ENCODE peak calls at places on chromosomes 11 and 22, in nine cellular contexts. I, W, J, V, D, X, P, T and A are unnamed samples. For H3K4me1, the result is how much of the 10 kb centered on the place peaks cover.

GRCh38 chr22:45237065-45237990 is 3.4 kb downstream of the KIAA0930 start:
- DNase-seq in D (no peak), J (no peak), P (no peak), T (no peak), W (no peak), X (no peak), V (no peak), I (no peak), A (no peak)

GRCh38 chr11:74320538-74320937 is 9.1 kb upstream of the P4HA3 start:
- DNase-seq in T (no peak), P (no peak), X (no peak), J (no peak), D (no peak), W (no peak), V (no peak), I (no peak), A (no peak)

GRCh38 chr11:72584293-72584921 is 89.8 kb downstream of the PDE2A start:
- DNase-seq in D (no peak), I (no peak), T (peak), P (peak), X (no peak), W (peak), V (no peak), J (peak), A (no peak)

GRCh38 chr11:76181371-76181770 is 24.9 kb downstream of the WNT11 start:
- DNase-seq in W (no peak), V (no peak), T (no peak), P (no peak), X (no peak), J (no peak), I (no peak), D (no peak), A (no peak)

GRCh38 chr22:36924151-36924698 is 10.8 kb downstream of the CSF2RB start:
- DNase-seq in T (no peak), X (no peak), D (no peak), I (no peak), J (no peak), W (no peak), P (no peak), V (no peak), A (no peak)

GRCh38 chr11:5367461-5368074 is 16.0 kb upstream of the OR51M1 start:
- DNase-seq in P (no peak), X (no peak), W (no peak), D (no peak), T (no peak), V (no peak), I (no peak), J (no peak), A (no peak)

GRCh38 chr11:62627718-62628117 is 5.9 kb upstream of the B3GAT3 start:
- DNase-seq in V (no peak), I (no peak), W (no peak), T (no peak), P (no peak), X (no peak), J (no peak), D (peak), A (no peak)

GRCh38 chr11:30348035-30348434 is 25.1 kb downstream of the ARL14EP start:
- DNase-seq in X (no peak), I (no peak), J (no peak), T (no peak), W (no peak), D (no peak), V (no peak), P (no peak), A (no peak)

GRCh38 chr11:121212696-121213567 is 79.6 kb upstream of the SC5D start:
- DNase-seq in D (no peak), P (no peak), X (no peak), I (no peak), J (no peak), V (no peak), W (no peak), T (no peak), A (no peak)

GRCh38 chr11:114426280-114426679 is 13.0 kb upstream of the REXO2 start:
- DNase-seq in T (no peak), X (no peak), W (no peak), I (no peak), P (no peak), V (no peak), J (no peak), D (no peak), A (no peak)

GRCh38 chr11:47166368-47166767 is 10.3 kb downstream of the ARFGAP2 start:
- DNase-seq in T (no peak), X (no peak), W (no peak), P (no peak), J (no peak), D (no peak), I (no peak), V (no peak), A (no peak)

GRCh38 chr11:37371346-37371970 is 773.4 kb upstream of the RAG2 start:
- DNase-seq in V (no peak), D (no peak), X (no peak), J (no peak), P (no peak), T (no peak), I (no peak), W (no peak), A (no peak)

GRCh38 chr11:4480577-4481539 is 1.6 kb upstream of the OR52K1 start:
- DNase-seq in D (no peak), I (no peak), J (no peak), W (no peak), V (no peak), P (no peak), T (no peak), X (no peak), A (peak)

GRCh38 chr11:45252134-45252856 is 33.8 kb downstream of the SYT13 start:
- DNase-seq in V (no peak), I (peak), P (peak), T (peak), D (peak), X (peak), W (no peak), J (peak), A (peak)

GRCh38 chr11:40403321-40403720 is 1056.1 kb downstream of the LRRC4C start:
- DNase-seq in X (no peak), I (no peak), J (no peak), W (no peak), P (no peak), D (no peak), T (no peak), V (no peak), A (peak)

GRCh38 chr11:115334932-115335788 is 169.1 kb downstream of the CADM1 start:
- DNase-seq in X (peak), T (no peak), J (no peak), V (no peak), D (peak), I (no peak), P (no peak), W (no peak), A (peak)

GRCh38 chr22:50293441-50294318 is 13.8 kb downstream of the PLXNB2 start:
- DNase-seq in W (peak), J (peak), T (peak), D (peak), X (peak), I (no peak), P (peak), V (no peak), A (peak)

GRCh38 chr22:19092725-19093124 is 29.5 kb downstream of the DGCR2 start:
- DNase-seq in T (no peak), V (no peak), J (no peak), P (no peak), X (no peak), D (no peak), W (no peak), I (no peak), A (no peak)

GRCh38 chr11:47797633-47798032 is 30.5 kb upstream of the FNBP4 start:
- DNase-seq in J (no peak), D (no peak), V (peak), P (no peak), T (no peak), W (no peak), X (no peak), I (no peak), A (no peak)

GRCh38 chr11:102309621-102310541 is 7.4 kb upstream of the BIRC3 start:
- DNase-seq in W (no peak), T (no peak), V (no peak), D (peak), I (no peak), J (no peak), X (no peak), P (no peak), A (no peak)

GRCh38 chr11:48210052-48210451 is 6.6 kb upstream of the OR4B1 start:
- DNase-seq in I (no peak), T (no peak), X (no peak), W (no peak), P (no peak), D (peak), J (no peak), V (no peak), A (no peak)

GRCh38 chr11:103892603-103893002 is 143.8 kb upstream of the DDI1 start:
- DNase-seq in X (no peak), J (no peak), D (peak), I (no peak), P (no peak), T (no peak), V (no peak), W (no peak), A (peak)

GRCh38 chr22:39012525-39013516 is 1.2 kb upstream of the APOBEC3C start:
- DNase-seq in W (no peak), X (no peak), I (no peak), T (no peak), P (no peak), D (no peak), J (no peak), V (no peak), A (no peak)

GRCh38 chr11:31199403-31199802 is 170.1 kb downstream of the DCDC1 start:
- DNase-seq in I (no peak), V (no peak), X (no peak), W (no peak), J (no peak), T (no peak), P (no peak), D (no peak), A (no peak)

GRCh38 chr22:50531546-50532352 is 1.9 kb upstream of the TYMP start:
- DNase-seq in P (peak), I (no peak), X (peak), J (peak), T (peak), V (no peak), D (peak), W (no peak), A (peak)

GRCh38 chr22:19886605-19887250 is 32.1 kb upstream of the GNB1L start:
- DNase-seq in P (peak), V (no peak), J (peak), T (no peak), I (peak), D (no peak), W (peak), X (no peak), A (no peak)

GRCh38 chr22:27113211-27114030 is 456.0 kb downstream of the MIAT start:
- DNase-seq in W (no peak), T (no peak), X (peak), V (no peak), J (peak), D (peak), I (no peak), P (peak), A (peak)

GRCh38 chr11:125085301-125086081 is 22.4 kb downstream of the SLC37A2 start:
- DNase-seq in V (no peak), W (no peak), J (no peak), X (no peak), T (no peak), P (no peak), I (no peak), D (no peak), A (no peak)

GRCh38 chr11:18617688-18618340 is 16.3 kb downstream of the SPTY2D1 start:
- DNase-seq in D (no peak), I (peak), P (no peak), X (no peak), J (no peak), T (no peak), W (peak), V (no peak), A (no peak)

GRCh38 chr11:26234451-26234850 is 97.5 kb upstream of the ANO3 start:
- DNase-seq in I (no peak), W (no peak), X (no peak), D (no peak), T (no peak), V (no peak), P (no peak), J (no peak), A (no peak)
- H3K4me1 ChIP-seq in I (under half), W (under half), X (under half), D (under half), T (under half), V (under half), P (under half), J (under half), A (under half)

GRCh38 chr11:65778431-65778900 is 2.3 kb downstream of the AP5B1 start:
- DNase-seq in W (no peak), V (no peak), J (no peak), X (peak), D (no peak), P (no peak), T (no peak), I (no peak), A (no peak)
- H3K4me1 ChIP-seq in W (under half), V (under half), J (under half), X (under half), D (under half), P (under half), T (under half), I (under half), A (under half)

DNA sequence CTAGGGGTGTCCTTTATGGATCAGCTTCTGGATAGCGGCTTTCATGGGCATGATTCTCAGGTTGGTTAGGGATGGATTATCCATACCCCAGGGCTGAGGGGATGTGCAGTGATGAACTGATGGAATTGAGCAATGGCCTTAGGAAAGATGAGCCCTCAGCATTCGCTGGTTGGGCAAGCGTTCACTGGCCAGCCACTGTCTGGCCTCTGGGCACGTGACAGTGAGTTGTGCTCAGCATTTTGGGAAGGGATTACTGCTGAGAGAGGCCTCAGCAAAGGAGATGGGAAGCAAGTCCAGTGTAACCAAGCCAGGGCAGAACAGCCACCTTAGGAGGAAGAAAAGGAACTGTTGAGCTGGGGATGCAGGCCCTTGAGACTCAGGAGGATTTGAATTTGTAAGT is 17.4 kb downstream of the UBASH3B start:
- DNase-seq in T (no peak), I (no peak), P (no peak), X (no peak), W (no peak), V (no peak), D (no peak), J (peak), A (no peak)
- H3K4me1 ChIP-seq in T (under half), I (half or more), P (under half), X (under half), W (half or more), V (under half), D (half or more), J (under half), A (under half)

DNA sequence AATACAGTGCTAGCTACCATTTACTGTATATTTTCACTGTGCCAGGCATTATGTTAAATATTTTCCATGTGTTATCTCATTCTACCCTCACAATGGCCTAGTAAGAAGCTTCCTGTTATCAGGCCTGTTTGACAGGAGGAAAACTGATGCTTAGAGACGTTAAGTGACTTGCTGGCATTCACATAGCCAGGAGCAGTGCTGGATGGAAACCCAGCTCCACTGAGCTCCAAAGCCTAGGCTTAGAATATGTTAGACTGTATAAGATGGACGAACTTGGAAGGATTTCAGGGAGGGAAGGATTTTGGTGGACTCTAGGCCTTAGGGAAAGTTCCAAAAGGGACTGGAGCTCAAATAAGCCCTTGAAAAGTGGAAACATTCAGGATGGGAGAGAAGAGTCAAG is 2.1 kb downstream of the CD44 start:
- DNase-seq in I (no peak), J (no peak), T (no peak), P (no peak), W (no peak), X (no peak), D (no peak), V (no peak), A (no peak)
- H3K4me1 ChIP-seq in I (half or more), J (under half), T (half or more), P (under half), W (half or more), X (under half), D (half or more), V (half or more), A (half or more)

GRCh38 chr22:23899042-23899745 is 5.0 kb downstream of the MIF start:
- DNase-seq in D (no peak), X (no peak), J (no peak), T (no peak), I (no peak), W (no peak), P (no peak), V (no peak), A (no peak)

GRCh38 chr22:23904855-23905254 is 10.7 kb downstream of the MIF start:
- DNase-seq in X (no peak), D (no peak), T (peak), I (no peak), P (peak), V (no peak), W (no peak), J (no peak), A (no peak)

GRCh38 chr22:23906641-23907040 is 12.5 kb downstream of the MIF start:
- DNase-seq in X (no peak), I (no peak), W (no peak), T (no peak), J (no peak), P (no peak), D (no peak), V (no peak), A (no peak)

GRCh38 chr22:23901600-23901999 is 7.4 kb downstream of the MIF start:
- DNase-seq in W (no peak), P (no peak), J (no peak), T (no peak), V (no peak), X (no peak), D (no peak), I (no peak), A (no peak)

DNA sequence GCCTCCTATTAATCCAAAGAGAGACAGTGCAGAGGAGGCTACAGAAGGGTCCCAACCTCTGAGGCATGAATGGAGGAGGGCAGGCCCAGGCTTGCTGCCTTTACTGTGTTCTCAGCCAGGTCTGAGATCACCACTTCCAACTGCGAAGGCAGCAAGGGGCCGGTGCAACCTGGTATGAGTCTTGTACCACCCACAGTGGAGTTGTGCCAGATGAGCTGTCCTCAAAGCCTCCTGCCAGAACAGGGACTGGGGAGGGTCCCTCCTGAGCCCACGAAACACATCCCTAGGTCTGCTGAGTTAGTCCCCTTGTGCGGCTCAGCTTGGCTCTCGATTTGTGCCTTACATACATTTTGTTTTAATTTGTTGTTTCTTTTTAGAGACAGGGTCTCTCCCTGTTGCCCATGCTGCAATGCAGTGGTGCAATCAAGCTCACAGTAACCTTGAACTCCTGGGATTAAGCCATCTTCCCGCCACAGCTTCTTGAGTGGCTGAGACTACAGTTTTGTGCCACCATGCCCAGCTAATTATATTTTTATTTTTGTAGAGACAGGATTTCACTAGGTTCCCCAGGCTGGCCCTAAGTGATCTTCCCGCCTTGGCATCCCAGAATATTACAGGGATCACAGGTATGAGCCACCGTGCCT is 9.3 kb downstream of the MIF start:
- DNase-seq in I (no peak), T (no peak), P (no peak), X (no peak), W (no peak), J (no peak), V (no peak), D (no peak), A (no peak)
- H3K4me1 ChIP-seq in I (under half), T (under half), P (under half), X (under half), W (under half), J (under half), V (under half), D (under half), A (under half)

DNA sequence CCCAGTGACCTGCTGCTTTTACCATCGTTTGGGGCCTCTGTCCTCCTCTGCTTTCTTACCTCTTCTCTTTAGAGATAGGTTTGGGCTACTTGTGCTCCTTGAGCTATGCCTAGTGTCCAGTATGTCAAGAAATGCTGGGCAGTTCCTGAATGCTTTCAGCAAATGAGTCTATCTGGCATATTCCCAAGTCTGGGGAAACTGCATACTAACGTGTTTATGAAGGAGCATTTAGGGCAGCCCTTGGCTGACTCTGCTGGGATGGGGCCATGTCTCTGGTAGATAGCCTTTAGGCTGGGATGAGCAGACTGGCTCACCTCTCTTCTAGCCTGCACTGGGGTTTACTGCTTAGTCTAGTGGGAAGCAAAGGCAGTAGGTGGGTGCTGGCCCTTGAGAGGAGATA is 43.7 kb upstream of the SUSD2 start:
- DNase-seq in T (no peak), P (no peak), X (peak), V (no peak), D (no peak), W (no peak), J (no peak), I (no peak), A (no peak)
- H3K4me1 ChIP-seq in T (under half), P (half or more), X (under half), V (under half), D (under half), W (half or more), J (under half), I (under half), A (under half)

DNA sequence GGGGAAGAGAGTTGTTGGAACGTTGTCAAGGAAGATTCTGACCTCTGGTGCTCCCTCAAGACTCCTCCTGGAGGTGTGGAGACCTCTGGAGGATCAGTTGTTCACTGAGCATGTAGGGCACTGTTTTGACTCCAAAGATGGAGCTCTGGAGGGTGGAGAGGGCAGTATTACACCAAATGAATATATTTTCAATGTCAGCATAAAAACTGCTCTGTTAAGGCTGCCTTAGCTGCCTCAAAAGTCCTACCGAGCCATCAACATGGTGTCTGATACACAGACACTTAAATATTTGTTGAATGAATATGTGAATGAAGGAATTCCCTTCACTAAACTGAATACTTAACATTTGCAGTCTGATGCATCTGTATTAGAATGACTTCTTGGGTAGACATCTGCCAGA is 144.2 kb upstream of the SPON1 start:
- DNase-seq in X (no peak), W (no peak), I (no peak), J (no peak), P (no peak), V (no peak), D (no peak), T (no peak), A (no peak)
- H3K4me1 ChIP-seq in X (under half), W (under half), I (under half), J (under half), P (under half), V (under half), D (under half), T (under half), A (under half)